ENCODE peak calls at places on chromosomes 16 and 17, in seven cellular contexts. K is aorta, E is ascending aorta, A is OCI-LY7, L is HCT116, N is kidney, O is cardiac muscle cell. V is an unnamed sample. For H3K4me1, the result is how much of the 10 kb centered on the place peaks cover.

GRCh38 chr17:40103082-40103741 is 2.8 kb upstream of the NR1D1 start:
- DNase-seq in K (no peak), E (no peak), A (no peak), L (no peak), N (no peak), O (no peak), V (no peak)

GRCh38 chr16:55482056-55482455 is 3.1 kb downstream of the MMP2 start:
- DNase-seq in K (no peak), E (no peak), A (no peak), L (no peak), N (no peak), O (no peak), V (peak)

GRCh38 chr16:1723450-1724147 is 17.6 kb downstream of the MAPK8IP3 start:
- DNase-seq in K (no peak), E (no peak), A (peak), L (no peak), N (no peak), O (peak), V (no peak)

GRCh38 chr16:83206426-83206825 is 579.7 kb downstream of the CDH13 start:
- DNase-seq in K (no peak), E (no peak), A (no peak), L (no peak), N (no peak), O (peak), V (no peak)

GRCh38 chr16:23922406-23922805 is 86.6 kb downstream of the PRKCB start:
- DNase-seq in K (no peak), E (no peak), A (no peak), L (no peak), N (no peak), O (no peak), V (no peak)

GRCh38 chr17:2158011-2158410 is 103.1 kb downstream of the HIC1 start:
- DNase-seq in K (no peak), E (no peak), A (no peak), L (no peak), N (no peak), O (peak), V (no peak)

GRCh38 chr16:8963010-8963824 is 489 bp downstream of the USP7 start:
- DNase-seq in K (peak), E (no peak), A (peak), L (no peak), N (peak), O (no peak), V (no peak)

GRCh38 chr17:3765981-3766380 is 35.0 kb downstream of the ITGAE start:
- DNase-seq in K (no peak), E (no peak), A (no peak), L (no peak), N (peak), O (no peak), V (no peak)

GRCh38 chr17:57898487-57899311 is 48.9 kb upstream of the MRPS23 start:
- DNase-seq in K (peak), E (no peak), A (no peak), L (no peak), N (peak), O (peak), V (peak)

GRCh38 chr17:62848334-62848733 is 40.2 kb upstream of the MARCHF10 start:
- DNase-seq in K (no peak), E (no peak), A (no peak), L (no peak), N (no peak), O (no peak), V (no peak)

GRCh38 chr17:46198233-46198632 is 5.0 kb upstream of the KANSL1 start:
- DNase-seq in K (no peak), E (no peak), A (no peak), L (no peak), N (no peak), O (no peak), V (no peak)

GRCh38 chr16:71540-72341 is 690 bp downstream of the RHBDF1 start:
- DNase-seq in K (peak), E (peak), A (no peak), L (peak), N (peak), O (peak), V (peak)

GRCh38 chr16:26830716-26831115 is 236.0 kb upstream of the C16orf82 start:
- DNase-seq in K (no peak), E (no peak), A (no peak), L (no peak), N (no peak), O (no peak), V (no peak)

GRCh38 chr17:773467-774319 is 8.4 kb downstream of the GLOD4 start:
- DNase-seq in K (no peak), E (no peak), A (no peak), L (no peak), N (no peak), O (no peak), V (no peak)

GRCh38 chr16:64011650-64012049 is 1110.2 kb downstream of the CDH11 start:
- DNase-seq in K (no peak), E (no peak), A (no peak), L (no peak), N (no peak), O (no peak), V (no peak)

GRCh38 chr17:57406131-57406980 is 150.0 kb downstream of the MSI2 start:
- DNase-seq in K (no peak), E (no peak), A (no peak), L (no peak), N (peak), O (peak), V (peak)

GRCh38 chr17:83151442-83152220 is 72.2 kb downstream of the METRNL start:
- DNase-seq in K (no peak), E (no peak), A (no peak), L (no peak), N (no peak), O (no peak), V (peak)

GRCh38 chr17:54881255-54881972 is 19.2 kb upstream of the TOM1L1 start:
- DNase-seq in K (no peak), E (no peak), A (no peak), L (no peak), N (no peak), O (no peak), V (no peak)

GRCh38 chr16:76535-77272 is 1.3 kb upstream of the MPG start:
- DNase-seq in K (peak), E (peak), A (peak), L (no peak), N (peak), O (peak), V (peak)

GRCh38 chr17:64107517-64108235 is 22.3 kb downstream of the ERN1 start:
- DNase-seq in K (no peak), E (no peak), A (no peak), L (no peak), N (no peak), O (no peak), V (no peak)

GRCh38 chr16:70476272-70477020 is 22.1 kb downstream of the FCSK start:
- DNase-seq in K (no peak), E (no peak), A (no peak), L (peak), N (peak), O (peak), V (peak)
- H3K4me3 ChIP-seq in K (no peak), E (no peak), A (no peak), L (peak), N (no peak), O (no peak), V (no peak)

DNA sequence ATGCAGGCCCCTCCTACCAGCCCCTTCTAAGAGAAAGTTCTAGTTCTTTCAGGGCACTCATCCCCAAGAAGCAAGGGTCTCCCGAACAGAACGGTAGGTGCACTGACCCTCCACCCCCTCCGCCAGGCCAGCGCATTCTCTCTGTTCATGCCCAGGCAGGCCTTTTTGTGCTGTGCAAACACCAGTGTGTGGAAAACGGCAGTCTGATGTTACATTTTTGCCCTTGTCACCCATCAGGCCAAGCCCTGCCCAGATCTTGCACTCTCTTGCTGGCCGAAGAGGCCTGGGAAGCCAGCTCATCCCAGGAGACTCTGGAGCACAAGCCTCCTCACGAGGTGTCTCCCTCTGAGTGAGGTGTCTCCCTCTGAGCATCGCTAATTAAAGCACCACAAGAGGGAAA is 16.1 kb upstream of the MTSS2 start:
- DNase-seq in K (no peak), E (no peak), A (no peak), L (no peak), N (no peak), O (no peak), V (no peak)
- H3K4me1 ChIP-seq in K (under half), E (under half), A (under half), L (under half), N (half or more), O (half or more), V (half or more)

DNA sequence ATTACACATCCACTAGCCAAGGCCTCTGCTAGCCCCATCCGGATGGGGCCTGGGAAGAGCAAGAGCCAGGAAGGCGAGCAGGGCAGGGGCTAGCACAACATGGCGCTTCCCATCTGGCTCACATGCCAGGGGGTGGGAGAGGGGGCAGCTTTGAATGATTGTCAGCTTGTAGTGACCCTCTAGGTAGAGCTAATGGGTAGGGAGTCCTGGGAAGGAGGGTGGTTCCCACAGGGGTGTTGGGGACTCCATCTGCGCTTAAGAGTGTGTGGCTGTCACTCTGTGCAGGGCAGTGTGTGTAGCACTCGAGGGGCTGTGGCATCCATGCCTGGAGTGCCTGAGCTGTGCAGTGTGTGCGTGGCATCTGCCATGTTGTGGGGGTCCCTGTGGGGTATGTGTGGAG is 24.5 kb downstream of the ARHGAP23 start:
- DNase-seq in K (no peak), E (no peak), A (no peak), L (no peak), N (no peak), O (no peak), V (no peak)
- H3K4me3 ChIP-seq in K (no peak), E (no peak), A (no peak), L (peak), N (no peak), O (no peak), V (no peak)

DNA sequence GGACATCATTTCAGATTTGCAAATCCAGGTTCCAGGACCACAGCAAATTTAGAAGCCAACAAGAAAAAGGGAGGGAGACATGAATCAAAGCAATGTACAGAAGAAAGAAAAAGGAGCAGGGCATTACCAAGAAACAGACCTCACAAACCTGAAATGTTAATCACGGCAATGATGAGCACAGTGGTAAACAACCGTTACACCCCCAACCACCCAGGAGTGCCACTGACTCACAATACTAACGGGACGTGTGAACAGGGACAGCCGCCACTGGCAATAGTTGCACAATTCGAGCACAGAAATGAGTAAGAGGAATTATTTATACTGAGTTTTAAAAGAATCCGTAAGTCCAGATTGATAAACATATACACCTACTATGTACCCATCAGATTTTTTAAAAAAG is 13.8 kb downstream of the USP22 start:
- DNase-seq in K (no peak), E (peak), A (no peak), L (no peak), N (no peak), O (peak), V (peak)
- H3K4me1 ChIP-seq in K (under half), E (under half), A (under half), L (under half), N (under half), O (under half), V (half or more)

DNA sequence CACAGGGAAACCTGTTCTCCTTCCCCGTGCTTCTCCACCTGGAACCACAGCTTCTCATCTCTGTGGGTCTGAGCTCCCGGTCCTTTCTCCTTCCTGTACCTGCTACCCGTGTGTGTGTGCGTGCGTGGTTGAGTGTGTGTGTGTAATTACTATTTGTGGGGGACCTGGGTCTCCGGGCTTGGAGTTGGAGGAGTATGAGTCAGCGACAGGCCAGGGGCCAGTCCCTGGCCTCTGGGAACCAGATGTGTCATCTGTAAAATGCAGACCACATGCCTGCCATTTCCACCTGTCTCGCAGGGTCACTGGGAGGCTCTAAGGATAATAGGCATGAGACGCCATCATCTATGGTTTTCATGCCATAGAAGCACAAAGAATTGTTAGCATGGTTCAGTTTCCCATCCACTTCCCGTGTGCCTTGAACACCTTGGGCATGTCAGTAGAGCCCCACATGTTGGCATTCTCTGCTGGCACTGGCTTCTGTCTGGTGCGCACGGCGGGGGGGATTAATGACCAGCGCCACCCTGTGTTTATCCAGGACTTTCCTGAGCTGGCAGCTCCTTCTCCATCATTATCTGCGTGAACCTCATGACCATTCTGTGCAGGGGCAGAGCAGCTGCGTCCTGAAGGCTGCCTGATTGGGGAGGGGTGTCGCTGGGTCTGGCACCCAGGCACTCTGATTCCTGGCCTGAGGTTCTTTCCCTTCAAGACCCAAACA is 1.5 kb downstream of the ZNF205 start:
- DNase-seq in K (no peak), E (no peak), A (no peak), L (no peak), N (no peak), O (no peak), V (no peak)
- H3K4me3 ChIP-seq in K (no peak), E (peak), A (no peak), L (peak), N (peak), O (peak), V (peak)

DNA sequence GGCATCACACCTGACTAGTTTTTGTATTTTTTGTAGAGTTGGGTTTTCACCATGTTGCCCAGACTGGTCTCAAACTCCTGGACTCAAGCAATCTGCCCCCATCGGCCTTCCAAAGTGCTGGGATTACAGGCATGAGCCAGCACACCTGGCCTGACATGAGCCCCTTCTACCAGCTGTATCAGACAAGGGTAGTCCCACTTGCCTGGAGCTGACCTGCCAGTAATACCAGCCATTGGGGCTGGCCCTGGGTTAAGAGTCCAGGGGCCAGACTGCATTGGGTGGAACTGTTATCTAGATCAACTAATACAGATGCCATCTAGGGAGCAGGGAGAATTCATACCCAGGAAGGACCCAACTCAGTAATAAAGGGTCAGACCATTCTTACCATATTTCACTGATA is 28.1 kb downstream of the WSB1 start:
- DNase-seq in K (no peak), E (no peak), A (no peak), L (no peak), N (no peak), O (no peak), V (no peak)
- H3K4me1 ChIP-seq in K (under half), E (under half), A (under half), L (under half), N (under half), O (under half), V (under half)

GRCh38 chr17:81339502-81340296 is 44.6 kb upstream of the SLC38A10 start:
- DNase-seq in K (no peak), E (no peak), A (no peak), L (no peak), N (peak), O (no peak), V (no peak)

GRCh38 chr17:81341347-81342061 is 46.4 kb upstream of the SLC38A10 start:
- DNase-seq in K (no peak), E (no peak), A (no peak), L (no peak), N (peak), O (peak), V (no peak)

GRCh38 chr17:81342062-81342699 is 47.1 kb upstream of the SLC38A10 start:
- DNase-seq in K (no peak), E (no peak), A (no peak), L (no peak), N (peak), O (peak), V (no peak)

GRCh38 chr17:81339180-81339501 is 44.0 kb upstream of the SLC38A10 start:
- DNase-seq in K (no peak), E (no peak), A (no peak), L (no peak), N (peak), O (no peak), V (no peak)

DNA sequence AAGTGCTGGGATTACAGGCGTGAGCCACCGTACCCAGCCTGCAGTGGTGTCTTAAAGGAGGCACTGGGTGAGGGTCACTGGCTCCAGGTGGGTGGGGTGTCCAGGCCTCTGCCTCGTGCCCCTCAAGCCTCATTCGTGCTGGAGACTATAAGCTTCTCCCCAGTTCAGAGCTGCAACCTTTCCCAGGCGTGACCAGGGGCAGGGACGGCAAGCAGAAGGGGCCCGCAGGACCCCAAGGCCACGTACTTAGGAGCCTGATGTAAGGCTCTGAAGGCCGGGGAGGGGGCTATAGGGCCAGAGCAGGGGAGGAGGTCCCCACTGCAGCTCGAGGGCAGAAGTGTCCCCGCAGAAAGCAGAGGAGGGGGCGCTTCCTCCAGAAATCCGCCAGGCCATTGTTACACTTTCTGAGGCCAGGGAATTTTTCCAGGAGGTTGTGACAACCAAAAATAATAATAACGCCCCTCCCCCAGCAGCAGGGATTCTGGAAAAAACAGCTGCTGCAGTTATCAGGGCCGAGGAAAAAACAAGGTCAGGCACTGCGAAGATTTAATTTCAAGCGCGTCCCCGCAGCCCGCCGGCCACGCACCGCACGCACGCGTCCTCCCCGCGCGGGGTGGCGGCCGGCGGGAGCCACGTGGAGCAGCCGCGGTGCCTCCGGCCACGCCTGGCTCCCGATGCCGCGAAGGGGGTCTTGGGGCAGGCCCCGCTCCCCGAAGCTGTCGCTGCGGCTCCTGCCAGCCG is 45.7 kb upstream of the SLC38A10 start:
- DNase-seq in K (no peak), E (no peak), A (no peak), L (no peak), N (peak), O (peak), V (no peak)
- H3K4me3 ChIP-seq in K (no peak), E (peak), A (no peak), L (no peak), N (peak), O (peak), V (no peak)

GRCh38 chr16:57123969-57124674 is 31.7 kb downstream of the CPNE2 start:
- DNase-seq in K (no peak), E (no peak), A (no peak), L (no peak), N (no peak), O (no peak), V (no peak)
- H3K4me1 ChIP-seq in K (under half), E (under half), A (under half), L (under half), N (under half), O (under half), V (under half)

V was measured in SJSA1.